ENCODE peak calls at places on chromosomes 16 and 17, in seven cellular contexts. One of them, this sample, is unnamed.

GRCh38 chr17:43936434-43936833 is 5.8 kb downstream of the PPY start:
- DNase-seq in mesendoderm: no peak
- DNase-seq in IMR-90: peak
- DNase-seq in neuronal stem cell: no peak
- DNase-seq in mesenchymal stem cell: no peak
- DNase-seq in H1: no peak
- DNase-seq in trophoblast cell: no peak
- DNase-seq in this sample: no peak

GRCh38 chr16:69479806-69480205 is 55.4 kb downstream of the CYB5B start:
- DNase-seq in trophoblast cell: peak
- DNase-seq in IMR-90: no peak
- DNase-seq in H1: no peak
- DNase-seq in neuronal stem cell: no peak
- DNase-seq in mesendoderm: no peak
- DNase-seq in mesenchymal stem cell: no peak
- DNase-seq in this sample: no peak

GRCh38 chr17:81230043-81230820 is 7.5 kb upstream of the CEP131 start:
- DNase-seq in IMR-90: no peak
- DNase-seq in neuronal stem cell: no peak
- DNase-seq in mesendoderm: peak
- DNase-seq in H1: no peak
- DNase-seq in mesenchymal stem cell: no peak
- DNase-seq in trophoblast cell: no peak
- DNase-seq in this sample: no peak

GRCh38 chr16:86492267-86492960 is 17.9 kb upstream of the FOXF1 start:
- DNase-seq in H1: no peak
- DNase-seq in mesenchymal stem cell: no peak
- DNase-seq in IMR-90: no peak
- DNase-seq in trophoblast cell: no peak
- DNase-seq in mesendoderm: no peak
- DNase-seq in neuronal stem cell: no peak
- DNase-seq in this sample: no peak

GRCh38 chr17:79174905-79175856 is 100.6 kb downstream of the ENGASE start:
- DNase-seq in mesenchymal stem cell: no peak
- DNase-seq in IMR-90: no peak
- DNase-seq in mesendoderm: no peak
- DNase-seq in H1: no peak
- DNase-seq in trophoblast cell: no peak
- DNase-seq in neuronal stem cell: no peak
- DNase-seq in this sample: no peak

GRCh38 chr17:34568953-34569352 is 10.4 kb upstream of the TMEM132E start:
- DNase-seq in neuronal stem cell: no peak
- DNase-seq in trophoblast cell: no peak
- DNase-seq in mesendoderm: no peak
- DNase-seq in mesenchymal stem cell: no peak
- DNase-seq in H1: no peak
- DNase-seq in IMR-90: no peak
- DNase-seq in this sample: no peak

GRCh38 chr17:21042434-21043295 is at the start of gene USP22:
- DNase-seq in mesendoderm: peak
- DNase-seq in neuronal stem cell: peak
- DNase-seq in H1: peak
- DNase-seq in trophoblast cell: no peak
- DNase-seq in IMR-90: no peak
- DNase-seq in mesenchymal stem cell: no peak
- DNase-seq in this sample: peak

GRCh38 chr17:78875738-78876597 is 27.0 kb downstream of the CEP295NL start:
- DNase-seq in neuronal stem cell: no peak
- DNase-seq in mesenchymal stem cell: peak
- DNase-seq in trophoblast cell: no peak
- DNase-seq in IMR-90: peak
- DNase-seq in mesendoderm: no peak
- DNase-seq in H1: no peak
- DNase-seq in this sample: no peak

GRCh38 chr17:78826426-78826825 is 14.2 kb downstream of the USP36 start:
- DNase-seq in mesendoderm: no peak
- DNase-seq in trophoblast cell: peak
- DNase-seq in IMR-90: peak
- DNase-seq in neuronal stem cell: no peak
- DNase-seq in H1: no peak
- DNase-seq in mesenchymal stem cell: peak
- DNase-seq in this sample: no peak

GRCh38 chr16:68455631-68456030 is 7.3 kb upstream of the SMPD3 start:
- DNase-seq in H1: no peak
- DNase-seq in trophoblast cell: no peak
- DNase-seq in IMR-90: no peak
- DNase-seq in mesendoderm: no peak
- DNase-seq in mesenchymal stem cell: no peak
- DNase-seq in neuronal stem cell: no peak
- DNase-seq in this sample: no peak

GRCh38 chr16:68458101-68458500 is 9.8 kb upstream of the SMPD3 start:
- DNase-seq in trophoblast cell: peak
- DNase-seq in H1: no peak
- DNase-seq in mesendoderm: no peak
- DNase-seq in mesenchymal stem cell: no peak
- DNase-seq in IMR-90: no peak
- DNase-seq in neuronal stem cell: no peak
- DNase-seq in this sample: no peak

GRCh38 chr16:68458551-68458950 is 10.2 kb upstream of the SMPD3 start:
- DNase-seq in mesenchymal stem cell: no peak
- DNase-seq in H1: no peak
- DNase-seq in mesendoderm: no peak
- DNase-seq in IMR-90: no peak
- DNase-seq in neuronal stem cell: no peak
- DNase-seq in trophoblast cell: no peak
- DNase-seq in this sample: no peak

GRCh38 chr16:68460067-68460466 is 11.8 kb upstream of the SMPD3 start:
- DNase-seq in neuronal stem cell: no peak
- DNase-seq in IMR-90: no peak
- DNase-seq in trophoblast cell: no peak
- DNase-seq in mesendoderm: no peak
- DNase-seq in H1: no peak
- DNase-seq in mesenchymal stem cell: no peak
- DNase-seq in this sample: no peak

DNA sequence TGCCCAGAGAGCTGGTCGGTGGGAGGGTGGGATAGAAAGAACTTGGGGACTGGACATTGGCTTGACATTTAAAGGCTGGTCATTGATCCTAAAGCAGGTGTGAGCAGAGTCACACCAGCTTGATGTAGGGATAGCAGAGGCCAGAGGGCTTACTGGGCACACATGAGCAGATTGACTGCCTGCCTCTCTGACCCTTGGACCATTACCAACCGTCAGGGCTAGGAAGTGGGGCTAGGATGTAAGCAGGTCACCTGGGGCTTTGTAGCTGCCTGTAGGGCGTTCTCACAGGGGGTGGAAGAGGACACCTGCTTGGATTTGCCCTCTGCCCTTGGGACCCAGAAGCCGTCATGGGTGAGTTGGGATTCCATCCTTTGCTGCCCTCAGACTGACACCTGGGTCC is 11.1 kb upstream of the SMPD3 start:
- DNase-seq in mesenchymal stem cell: no peak
- DNase-seq in H1: no peak
- DNase-seq in IMR-90: no peak
- DNase-seq in neuronal stem cell: no peak
- DNase-seq in trophoblast cell: no peak
- DNase-seq in mesendoderm: no peak
- DNase-seq in this sample: no peak
- H3K23ac ChIP-seq in mesenchymal stem cell: no peak
- H3K23ac ChIP-seq in H1: no peak
- H3K23ac ChIP-seq in IMR-90: no peak
- H3K23ac ChIP-seq in neuronal stem cell: no peak
- H3K23ac ChIP-seq in trophoblast cell: no peak
- H3K23ac ChIP-seq in mesendoderm: no peak
- H3K23ac ChIP-seq in this sample: no peak

DNA sequence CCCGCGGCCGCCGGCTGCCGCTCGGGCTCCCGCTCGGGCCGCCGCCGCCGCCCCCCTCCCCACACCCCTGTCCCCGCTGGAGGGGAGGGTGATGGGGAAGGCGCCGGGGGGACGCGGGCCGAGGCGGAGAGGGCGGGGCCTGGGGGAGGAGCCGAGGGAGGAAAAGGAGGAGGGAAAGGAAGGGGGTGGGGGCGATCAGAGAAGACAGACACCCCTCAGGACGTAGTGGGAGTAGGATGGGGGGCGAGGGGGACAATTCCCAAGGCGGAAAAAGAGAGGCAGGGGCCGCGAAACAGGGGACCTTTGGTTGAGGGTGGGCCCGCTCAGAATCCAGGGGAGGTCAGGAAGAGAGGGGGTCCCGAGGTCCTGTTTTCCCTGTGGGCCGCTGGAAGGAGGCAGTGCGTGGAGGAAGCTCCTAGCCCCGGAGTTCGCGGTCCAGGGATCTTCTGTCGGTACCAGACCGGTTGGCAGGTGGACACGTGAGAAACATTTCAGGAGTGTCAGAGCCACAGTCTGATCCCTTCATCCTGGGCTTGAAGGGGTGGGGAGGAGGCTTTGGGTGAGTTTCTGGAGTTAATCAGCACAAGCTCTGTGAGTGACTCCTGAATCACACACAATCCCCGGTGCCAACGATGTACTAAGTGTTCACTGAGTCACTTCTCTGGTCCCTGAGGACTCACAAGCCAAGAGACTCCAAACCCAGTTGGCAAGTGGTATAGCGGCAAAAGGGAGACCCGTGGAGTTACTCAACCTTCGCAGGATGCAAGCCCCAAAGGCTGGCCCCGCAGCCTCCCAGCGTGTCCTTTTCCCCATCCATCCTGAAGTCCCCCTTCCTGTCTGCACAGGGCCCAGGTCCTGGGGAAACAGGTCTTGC is at the start of gene XYLT1:
- DNase-seq in neuronal stem cell: no peak
- DNase-seq in mesenchymal stem cell: no peak
- DNase-seq in trophoblast cell: peak
- DNase-seq in mesendoderm: peak
- DNase-seq in H1: peak
- DNase-seq in IMR-90: peak
- DNase-seq in this sample: peak
- H3K23ac ChIP-seq in neuronal stem cell: no peak
- H3K23ac ChIP-seq in mesenchymal stem cell: peak
- H3K23ac ChIP-seq in trophoblast cell: no peak
- H3K23ac ChIP-seq in mesendoderm: peak
- H3K23ac ChIP-seq in H1: no peak
- H3K23ac ChIP-seq in IMR-90: peak
- H3K23ac ChIP-seq in this sample: no peak

GRCh38 chr17:39942076-39942475 is 14.5 kb downstream of the LRRC3C start:
- DNase-seq in IMR-90: no peak
- DNase-seq in mesenchymal stem cell: no peak
- DNase-seq in trophoblast cell: no peak
- DNase-seq in H1: no peak
- DNase-seq in neuronal stem cell: no peak
- DNase-seq in mesendoderm: no peak
- DNase-seq in this sample: no peak

GRCh38 chr17:39939588-39940419 is 12.3 kb downstream of the LRRC3C start:
- DNase-seq in trophoblast cell: no peak
- DNase-seq in mesendoderm: no peak
- DNase-seq in H1: no peak
- DNase-seq in IMR-90: peak
- DNase-seq in neuronal stem cell: no peak
- DNase-seq in mesenchymal stem cell: peak
- DNase-seq in this sample: no peak

GRCh38 chr17:39938140-39938869 is 10.8 kb downstream of the LRRC3C start:
- DNase-seq in mesenchymal stem cell: no peak
- DNase-seq in H1: no peak
- DNase-seq in mesendoderm: no peak
- DNase-seq in neuronal stem cell: no peak
- DNase-seq in trophoblast cell: no peak
- DNase-seq in IMR-90: no peak
- DNase-seq in this sample: no peak

GRCh38 chr17:39937462-39937861 is 9.9 kb downstream of the LRRC3C start:
- DNase-seq in trophoblast cell: no peak
- DNase-seq in neuronal stem cell: no peak
- DNase-seq in H1: no peak
- DNase-seq in mesendoderm: no peak
- DNase-seq in mesenchymal stem cell: no peak
- DNase-seq in IMR-90: no peak
- DNase-seq in this sample: no peak

GRCh38 chr17:39939031-39939430 is 11.5 kb downstream of the LRRC3C start:
- DNase-seq in H1: no peak
- DNase-seq in trophoblast cell: no peak
- DNase-seq in neuronal stem cell: no peak
- DNase-seq in mesendoderm: no peak
- DNase-seq in IMR-90: no peak
- DNase-seq in mesenchymal stem cell: no peak
- DNase-seq in this sample: no peak
- H3K23ac ChIP-seq in H1: no peak
- H3K23ac ChIP-seq in trophoblast cell: no peak
- H3K23ac ChIP-seq in neuronal stem cell: no peak
- H3K23ac ChIP-seq in mesendoderm: no peak
- H3K23ac ChIP-seq in IMR-90: peak
- H3K23ac ChIP-seq in mesenchymal stem cell: no peak
- H3K23ac ChIP-seq in this sample: no peak

GRCh38 chr17:28173801-28174200 is 131.3 kb downstream of the NLK start:
- DNase-seq in H1: no peak
- DNase-seq in IMR-90: no peak
- DNase-seq in trophoblast cell: no peak
- DNase-seq in neuronal stem cell: no peak
- DNase-seq in mesenchymal stem cell: peak
- DNase-seq in mesendoderm: peak
- DNase-seq in this sample: no peak

GRCh38 chr17:28166478-28166877 is 124.0 kb downstream of the NLK start:
- DNase-seq in mesendoderm: no peak
- DNase-seq in neuronal stem cell: no peak
- DNase-seq in mesenchymal stem cell: no peak
- DNase-seq in trophoblast cell: no peak
- DNase-seq in H1: no peak
- DNase-seq in IMR-90: peak
- DNase-seq in this sample: no peak

GRCh38 chr17:28170771-28171170 is 128.3 kb downstream of the NLK start:
- DNase-seq in neuronal stem cell: no peak
- DNase-seq in IMR-90: no peak
- DNase-seq in mesenchymal stem cell: no peak
- DNase-seq in trophoblast cell: no peak
- DNase-seq in H1: no peak
- DNase-seq in mesendoderm: no peak
- DNase-seq in this sample: no peak

GRCh38 chr17:28173071-28173561 is 130.6 kb downstream of the NLK start:
- DNase-seq in IMR-90: no peak
- DNase-seq in H1: no peak
- DNase-seq in mesendoderm: peak
- DNase-seq in trophoblast cell: no peak
- DNase-seq in neuronal stem cell: no peak
- DNase-seq in mesenchymal stem cell: peak
- DNase-seq in this sample: no peak

DNA sequence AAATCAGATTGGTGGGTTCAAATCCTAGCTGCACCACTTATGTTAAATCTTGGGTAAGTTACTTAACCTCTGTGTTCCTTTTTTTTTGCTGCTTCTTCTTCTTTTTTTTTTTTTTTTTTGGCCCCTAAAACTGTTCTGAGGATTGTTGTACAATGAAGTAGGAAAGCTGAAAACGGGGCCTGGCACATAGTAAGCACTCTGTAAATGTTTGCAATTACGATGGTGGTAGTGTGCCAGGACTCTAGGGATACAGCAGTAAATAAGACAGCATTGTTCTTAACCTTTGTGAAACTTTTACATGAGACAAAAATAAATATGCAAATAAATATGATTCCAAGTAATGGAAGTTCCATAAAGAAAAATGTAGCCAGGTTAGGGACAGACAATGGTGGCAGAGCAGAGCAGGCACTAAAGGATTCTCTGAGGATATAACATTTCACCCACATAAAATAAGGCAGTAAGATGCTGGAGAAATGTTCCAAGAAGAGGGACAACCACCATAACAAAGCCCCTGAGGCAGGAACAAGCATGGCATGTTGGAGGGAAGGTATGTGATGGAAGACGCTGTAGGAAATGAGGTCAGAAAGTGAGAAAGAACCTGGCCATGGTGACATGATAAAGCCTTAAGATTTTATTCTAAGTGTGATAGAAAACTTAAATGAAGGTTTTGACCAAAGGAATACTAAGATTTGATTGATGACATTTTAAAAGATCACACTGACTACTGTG is 127.3 kb downstream of the NLK start:
- DNase-seq in neuronal stem cell: no peak
- DNase-seq in mesendoderm: peak
- DNase-seq in IMR-90: no peak
- DNase-seq in trophoblast cell: no peak
- DNase-seq in H1: no peak
- DNase-seq in mesenchymal stem cell: no peak
- DNase-seq in this sample: no peak
- H3K23ac ChIP-seq in neuronal stem cell: no peak
- H3K23ac ChIP-seq in mesendoderm: no peak
- H3K23ac ChIP-seq in IMR-90: peak
- H3K23ac ChIP-seq in trophoblast cell: no peak
- H3K23ac ChIP-seq in H1: no peak
- H3K23ac ChIP-seq in mesenchymal stem cell: no peak
- H3K23ac ChIP-seq in this sample: no peak